ENCODE peak calls at places on chromosomes 5 and 9, in nine cellular contexts. One of them, this sample, is unnamed.

GRCh38 chr9:75447281-75447680 is 359.0 kb downstream of the OSTF1 start:
- DNase-seq in AG10803: no peak
- DNase-seq in stomach: no peak
- DNase-seq in mammary epithelial cell: no peak
- DNase-seq in HL-60: no peak
- DNase-seq in lung: no peak
- DNase-seq in left ventricle myocardium inferior: no peak
- DNase-seq in CD4-positive, alpha-beta T cell: no peak
- DNase-seq in heart left ventricle: no peak
- DNase-seq in this sample: no peak

GRCh38 chr9:127751269-127752054 is 16.4 kb upstream of the TOR2A start:
- DNase-seq in heart left ventricle: no peak
- DNase-seq in AG10803: peak; percentile 12
- DNase-seq in mammary epithelial cell: no peak
- DNase-seq in CD4-positive, alpha-beta T cell: no peak
- DNase-seq in lung: no peak
- DNase-seq in HL-60: no peak
- DNase-seq in left ventricle myocardium inferior: no peak
- DNase-seq in stomach: no peak
- DNase-seq in this sample: no peak

GRCh38 chr9:2138646-2139045 is 123.5 kb downstream of the SMARCA2 start:
- DNase-seq in CD4-positive, alpha-beta T cell: no peak
- DNase-seq in HL-60: no peak
- DNase-seq in left ventricle myocardium inferior: no peak
- DNase-seq in mammary epithelial cell: no peak
- DNase-seq in lung: no peak
- DNase-seq in heart left ventricle: no peak
- DNase-seq in stomach: no peak
- DNase-seq in AG10803: no peak
- DNase-seq in this sample: no peak

GRCh38 chr9:135916998-135917397 is 9.7 kb upstream of the CAMSAP1 start:
- DNase-seq in mammary epithelial cell: no peak
- DNase-seq in heart left ventricle: no peak
- DNase-seq in stomach: no peak
- DNase-seq in lung: no peak
- DNase-seq in AG10803: no peak
- DNase-seq in HL-60: no peak
- DNase-seq in CD4-positive, alpha-beta T cell: no peak
- DNase-seq in left ventricle myocardium inferior: no peak
- DNase-seq in this sample: no peak

GRCh38 chr5:35651002-35651756 is 33.5 kb downstream of the SPEF2 start:
- DNase-seq in mammary epithelial cell: peak; percentile 33
- DNase-seq in stomach: peak; percentile 27
- DNase-seq in heart left ventricle: no peak
- DNase-seq in HL-60: peak; percentile 36
- DNase-seq in CD4-positive, alpha-beta T cell: peak; percentile 62
- DNase-seq in AG10803: peak; percentile 65
- DNase-seq in left ventricle myocardium inferior: no peak
- DNase-seq in lung: no peak
- DNase-seq in this sample: no peak

GRCh38 chr9:121786998-121787422 is 135.6 kb downstream of the DAB2IP start:
- DNase-seq in stomach: peak; percentile 19
- DNase-seq in CD4-positive, alpha-beta T cell: no peak
- DNase-seq in lung: no peak
- DNase-seq in left ventricle myocardium inferior: no peak
- DNase-seq in heart left ventricle: no peak
- DNase-seq in HL-60: no peak
- DNase-seq in AG10803: no peak
- DNase-seq in mammary epithelial cell: no peak
- DNase-seq in this sample: no peak

GRCh38 chr5:6703791-6704190 is 9.4 kb upstream of the TENT4A start:
- DNase-seq in mammary epithelial cell: peak; percentile 30
- DNase-seq in HL-60: no peak
- DNase-seq in left ventricle myocardium inferior: no peak
- DNase-seq in CD4-positive, alpha-beta T cell: no peak
- DNase-seq in lung: no peak
- DNase-seq in stomach: no peak
- DNase-seq in AG10803: peak; percentile 70
- DNase-seq in heart left ventricle: no peak
- DNase-seq in this sample: no peak

GRCh38 chr5:104659497-104659896 is 1096.9 kb upstream of the NUDT12 start:
- DNase-seq in AG10803: no peak
- DNase-seq in CD4-positive, alpha-beta T cell: no peak
- DNase-seq in heart left ventricle: no peak
- DNase-seq in left ventricle myocardium inferior: no peak
- DNase-seq in mammary epithelial cell: no peak
- DNase-seq in HL-60: no peak
- DNase-seq in lung: no peak
- DNase-seq in stomach: no peak
- DNase-seq in this sample: no peak

GRCh38 chr9:84170521-84171141 is 169.9 kb downstream of the SLC28A3 start:
- DNase-seq in lung: peak; percentile 59
- DNase-seq in AG10803: peak; percentile 99
- DNase-seq in left ventricle myocardium inferior: peak; percentile 90
- DNase-seq in stomach: peak; percentile 64
- DNase-seq in CD4-positive, alpha-beta T cell: no peak
- DNase-seq in HL-60: no peak
- DNase-seq in heart left ventricle: peak; percentile 86
- DNase-seq in mammary epithelial cell: peak; percentile 48
- DNase-seq in this sample: peak; percentile 34

GRCh38 chr9:79616971-79617370 is 45.2 kb downstream of the TLE4 start:
- DNase-seq in AG10803: no peak
- DNase-seq in lung: no peak
- DNase-seq in heart left ventricle: no peak
- DNase-seq in CD4-positive, alpha-beta T cell: no peak
- DNase-seq in mammary epithelial cell: no peak
- DNase-seq in left ventricle myocardium inferior: no peak
- DNase-seq in stomach: no peak
- DNase-seq in HL-60: no peak
- DNase-seq in this sample: no peak

GRCh38 chr5:110386782-110387181 is 339.7 kb downstream of the TMEM232 start:
- DNase-seq in AG10803: peak; percentile 85
- DNase-seq in lung: no peak
- DNase-seq in stomach: no peak
- DNase-seq in HL-60: no peak
- DNase-seq in mammary epithelial cell: no peak
- DNase-seq in heart left ventricle: no peak
- DNase-seq in CD4-positive, alpha-beta T cell: no peak
- DNase-seq in left ventricle myocardium inferior: no peak
- DNase-seq in this sample: no peak

GRCh38 chr5:127101533-127101932 is 28.2 kb upstream of the C5orf63 start:
- DNase-seq in CD4-positive, alpha-beta T cell: no peak
- DNase-seq in lung: peak; percentile 64
- DNase-seq in AG10803: no peak
- DNase-seq in mammary epithelial cell: no peak
- DNase-seq in stomach: no peak
- DNase-seq in heart left ventricle: no peak
- DNase-seq in HL-60: no peak
- DNase-seq in left ventricle myocardium inferior: no peak
- DNase-seq in this sample: no peak

GRCh38 chr5:21646469-21646868 is 1206.7 kb downstream of the CDH12 start:
- DNase-seq in AG10803: no peak
- DNase-seq in stomach: no peak
- DNase-seq in HL-60: no peak
- DNase-seq in left ventricle myocardium inferior: no peak
- DNase-seq in lung: no peak
- DNase-seq in mammary epithelial cell: peak; percentile 10
- DNase-seq in heart left ventricle: no peak
- DNase-seq in CD4-positive, alpha-beta T cell: no peak
- DNase-seq in this sample: no peak

GRCh38 chr9:120474579-120475243 is 105.3 kb downstream of the CDK5RAP2 start:
- DNase-seq in mammary epithelial cell: no peak
- DNase-seq in left ventricle myocardium inferior: no peak
- DNase-seq in heart left ventricle: no peak
- DNase-seq in CD4-positive, alpha-beta T cell: no peak
- DNase-seq in AG10803: peak; percentile 84
- DNase-seq in HL-60: peak; percentile 49
- DNase-seq in stomach: no peak
- DNase-seq in lung: no peak
- DNase-seq in this sample: no peak

GRCh38 chr5:50439221-50439620 is 1.9 kb downstream of the EMB start:
- DNase-seq in lung: no peak
- DNase-seq in CD4-positive, alpha-beta T cell: no peak
- DNase-seq in heart left ventricle: no peak
- DNase-seq in stomach: no peak
- DNase-seq in HL-60: no peak
- DNase-seq in mammary epithelial cell: no peak
- DNase-seq in left ventricle myocardium inferior: no peak
- DNase-seq in AG10803: no peak
- DNase-seq in this sample: no peak

GRCh38 chr5:50445281-50445949 is 4.3 kb upstream of the EMB start:
- DNase-seq in left ventricle myocardium inferior: no peak
- DNase-seq in HL-60: peak; percentile 70
- DNase-seq in lung: no peak
- DNase-seq in stomach: no peak
- DNase-seq in CD4-positive, alpha-beta T cell: peak; percentile 9
- DNase-seq in AG10803: no peak
- DNase-seq in heart left ventricle: no peak
- DNase-seq in mammary epithelial cell: no peak
- DNase-seq in this sample: no peak

GRCh38 chr5:50441479-50441815 is 359 bp upstream of the EMB start:
- DNase-seq in HL-60: no peak
- DNase-seq in heart left ventricle: no peak
- DNase-seq in CD4-positive, alpha-beta T cell: no peak
- DNase-seq in lung: no peak
- DNase-seq in left ventricle myocardium inferior: no peak
- DNase-seq in stomach: no peak
- DNase-seq in AG10803: no peak
- DNase-seq in mammary epithelial cell: no peak
- DNase-seq in this sample: no peak

GRCh38 chr5:50435131-50435530 is 6.0 kb downstream of the EMB start:
- DNase-seq in heart left ventricle: no peak
- DNase-seq in left ventricle myocardium inferior: no peak
- DNase-seq in AG10803: no peak
- DNase-seq in lung: no peak
- DNase-seq in mammary epithelial cell: no peak
- DNase-seq in HL-60: no peak
- DNase-seq in CD4-positive, alpha-beta T cell: no peak
- DNase-seq in stomach: no peak
- DNase-seq in this sample: no peak

GRCh38 chr5:50440651-50441478 is at the start of gene EMB:
- DNase-seq in HL-60: peak; percentile 84
- DNase-seq in CD4-positive, alpha-beta T cell: peak; percentile 76
- DNase-seq in left ventricle myocardium inferior: peak; percentile 68
- DNase-seq in heart left ventricle: peak; percentile 87
- DNase-seq in lung: peak; percentile 69
- DNase-seq in AG10803: peak; percentile 6
- DNase-seq in stomach: peak; percentile 66
- DNase-seq in mammary epithelial cell: peak; percentile 82
- DNase-seq in this sample: no peak
- TF ChIP-seq CTCF in HL-60: peak; percentile 17
- TF ChIP-seq CTCF in CD4-positive, alpha-beta T cell: peak; percentile 64
- TF ChIP-seq CTCF in left ventricle myocardium inferior: peak; percentile 20
- TF ChIP-seq CTCF in heart left ventricle: no peak
- TF ChIP-seq CTCF in lung: no peak
- TF ChIP-seq CTCF in AG10803: no peak
- TF ChIP-seq CTCF in stomach: no peak
- TF ChIP-seq CTCF in mammary epithelial cell: peak; percentile 9
- TF ChIP-seq CTCF in this sample: no peak

DNA sequence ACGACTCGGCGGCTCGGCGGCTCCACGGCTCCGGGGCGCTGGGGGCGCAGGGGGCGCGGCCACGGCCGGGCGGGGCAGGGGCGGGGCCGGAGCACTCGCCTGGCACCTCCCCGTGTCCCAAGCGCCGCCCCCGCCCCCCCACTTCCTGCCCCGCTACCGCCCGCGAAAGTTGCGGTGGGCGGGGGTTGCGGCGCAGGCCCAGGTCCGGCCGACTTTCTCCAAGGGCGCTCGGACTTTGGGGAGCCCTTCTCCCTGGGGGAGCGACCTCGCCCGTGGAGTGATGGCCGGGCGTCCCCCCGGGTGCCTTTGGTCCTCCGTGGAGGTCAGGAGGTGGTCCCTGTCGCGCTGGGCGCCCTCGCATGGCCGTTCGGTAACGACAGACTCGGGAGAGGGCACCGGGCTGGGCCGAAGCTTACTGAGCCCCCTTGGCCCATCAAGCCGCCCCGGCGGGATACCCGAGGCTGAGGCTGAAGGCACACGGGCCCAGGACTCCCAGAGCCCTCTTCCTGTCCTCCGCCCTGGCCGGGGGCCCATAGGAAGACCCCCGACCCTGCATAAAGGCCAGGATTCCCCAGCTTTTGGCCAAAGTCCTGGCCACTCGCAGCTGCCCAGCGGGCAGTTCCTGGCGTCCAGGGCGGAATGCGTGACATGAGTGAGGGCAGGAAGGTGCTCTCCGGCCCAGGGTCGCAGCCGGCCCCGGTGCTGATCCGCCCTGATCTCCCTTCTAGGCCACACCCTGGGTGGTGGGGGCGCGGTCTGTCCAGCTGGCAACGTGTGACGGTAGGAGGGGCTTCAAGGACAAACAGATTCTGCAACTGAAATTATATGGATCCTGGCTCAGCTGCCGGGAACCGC is 883 bp upstream of the VAV2 start:
- DNase-seq in lung: peak; percentile 84
- DNase-seq in HL-60: no peak
- DNase-seq in AG10803: peak; percentile 93
- DNase-seq in left ventricle myocardium inferior: peak; percentile 86
- DNase-seq in mammary epithelial cell: peak; percentile 89
- DNase-seq in heart left ventricle: peak; percentile 89
- DNase-seq in stomach: peak; percentile 79
- DNase-seq in CD4-positive, alpha-beta T cell: peak; percentile 73
- DNase-seq in this sample: peak; percentile 68
- TF ChIP-seq CTCF in lung: peak; percentile 12
- TF ChIP-seq CTCF in HL-60: no peak
- TF ChIP-seq CTCF in AG10803: peak; percentile 47
- TF ChIP-seq CTCF in left ventricle myocardium inferior: peak; percentile 52
- TF ChIP-seq CTCF in mammary epithelial cell: peak; percentile 19
- TF ChIP-seq CTCF in heart left ventricle: peak; percentile 39
- TF ChIP-seq CTCF in stomach: no peak
- TF ChIP-seq CTCF in CD4-positive, alpha-beta T cell: peak; percentile 48
- TF ChIP-seq CTCF in this sample: peak; percentile 20

GRCh38 chr9:117448066-117448465 is 33.2 kb upstream of the ASTN2 start:
- DNase-seq in HL-60: no peak
- DNase-seq in heart left ventricle: no peak
- DNase-seq in left ventricle myocardium inferior: no peak
- DNase-seq in AG10803: no peak
- DNase-seq in CD4-positive, alpha-beta T cell: no peak
- DNase-seq in mammary epithelial cell: no peak
- DNase-seq in stomach: no peak
- DNase-seq in lung: no peak
- DNase-seq in this sample: no peak
- TF ChIP-seq CTCF in HL-60: no peak
- TF ChIP-seq CTCF in heart left ventricle: no peak
- TF ChIP-seq CTCF in left ventricle myocardium inferior: no peak
- TF ChIP-seq CTCF in AG10803: peak; percentile 3
- TF ChIP-seq CTCF in CD4-positive, alpha-beta T cell: no peak
- TF ChIP-seq CTCF in mammary epithelial cell: no peak
- TF ChIP-seq CTCF in stomach: no peak
- TF ChIP-seq CTCF in lung: no peak
- TF ChIP-seq CTCF in this sample: no peak

DNA sequence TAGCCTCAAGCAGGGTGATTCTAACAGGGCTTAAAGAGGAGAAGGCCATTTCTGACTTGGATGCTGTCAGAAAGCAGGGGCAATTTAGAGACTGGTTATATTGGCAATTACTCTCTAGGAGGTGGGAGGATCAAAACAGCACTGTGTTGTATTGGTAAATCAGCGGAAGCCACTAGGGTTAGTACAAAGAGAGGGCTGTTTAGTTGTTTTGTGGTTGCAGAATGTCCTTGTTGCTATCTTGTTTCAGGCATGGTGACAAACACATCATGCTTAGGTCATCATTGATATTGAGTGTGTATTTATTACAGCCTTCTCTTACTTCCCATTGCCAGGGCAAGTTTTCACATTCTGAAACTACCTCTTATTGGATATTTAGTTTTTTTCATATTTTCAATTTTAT is 165.3 kb downstream of the TAF11L14 start:
- DNase-seq in CD4-positive, alpha-beta T cell: no peak
- DNase-seq in left ventricle myocardium inferior: no peak
- DNase-seq in mammary epithelial cell: no peak
- DNase-seq in stomach: no peak
- DNase-seq in lung: no peak
- DNase-seq in HL-60: no peak
- DNase-seq in AG10803: no peak
- DNase-seq in heart left ventricle: no peak
- DNase-seq in this sample: no peak
- TF ChIP-seq CTCF in CD4-positive, alpha-beta T cell: no peak
- TF ChIP-seq CTCF in left ventricle myocardium inferior: no peak
- TF ChIP-seq CTCF in mammary epithelial cell: no peak
- TF ChIP-seq CTCF in stomach: no peak
- TF ChIP-seq CTCF in lung: no peak
- TF ChIP-seq CTCF in HL-60: no peak
- TF ChIP-seq CTCF in AG10803: no peak
- TF ChIP-seq CTCF in heart left ventricle: no peak
- TF ChIP-seq CTCF in this sample: no peak

This sample was measured in thoracic aorta.